ENCODE peak calls at places on chromosome 9, in seven cellular contexts. A is psoas muscle, U is progenitor cell of endocrine pancreas, Q is AG10803, P is HFFc6, X is AG09319, I is cardiac fibroblast. G is an unnamed sample.

GRCh38 chr9:94758844-94759243 is 32.3 kb downstream of the AOPEP start:
- DNase-seq in A (no peak), U (no peak), Q (no peak), P (no peak), X (no peak), I (no peak), G (no peak)

GRCh38 chr9:7782390-7783120 is 17.0 kb downstream of the DMAC1 start:
- DNase-seq in A (no peak), U (no peak), Q (peak), P (no peak), X (no peak), I (no peak), G (no peak)

GRCh38 chr9:91711755-91712591 is 238.1 kb downstream of the ROR2 start:
- DNase-seq in A (no peak), U (no peak), Q (peak), P (no peak), X (no peak), I (peak), G (no peak)

GRCh38 chr9:30609713-30610112 is 1774.7 kb upstream of the ACO1 start:
- DNase-seq in A (no peak), U (no peak), Q (no peak), P (no peak), X (no peak), I (no peak), G (no peak)

GRCh38 chr9:90053027-90053426 is 448.2 kb downstream of the GADD45G start:
- DNase-seq in A (no peak), U (no peak), Q (no peak), P (no peak), X (no peak), I (no peak), G (peak)

GRCh38 chr9:97543568-97543967 is 42.1 kb downstream of the TMOD1 start:
- DNase-seq in A (no peak), U (no peak), Q (no peak), P (no peak), X (no peak), I (no peak), G (no peak)

GRCh38 chr9:115422932-115423440 is 305.0 kb upstream of the TNC start:
- DNase-seq in A (no peak), U (no peak), Q (peak), P (no peak), X (no peak), I (no peak), G (no peak)

GRCh38 chr9:3873818-3874217 is 348.0 kb upstream of the RFX3 start:
- DNase-seq in A (no peak), U (no peak), Q (peak), P (no peak), X (no peak), I (peak), G (no peak)

GRCh38 chr9:88991066-88992030 is at the start of gene S1PR3:
- DNase-seq in A (peak), U (peak), Q (peak), P (no peak), X (no peak), I (peak), G (peak)

GRCh38 chr9:13948037-13948436 is 365.9 kb downstream of the NFIB start:
- DNase-seq in A (no peak), U (no peak), Q (no peak), P (no peak), X (no peak), I (peak), G (no peak)

GRCh38 chr9:734831-735511 is 106.5 kb upstream of the DMRT1 start:
- DNase-seq in A (no peak), U (no peak), Q (peak), P (peak), X (peak), I (peak), G (no peak)

GRCh38 chr9:3807601-3808000 is 281.8 kb upstream of the RFX3 start:
- DNase-seq in A (no peak), U (no peak), Q (peak), P (no peak), X (no peak), I (no peak), G (no peak)

GRCh38 chr9:98154678-98155077 is 35.7 kb upstream of the TRIM14 start:
- DNase-seq in A (no peak), U (no peak), Q (no peak), P (no peak), X (no peak), I (no peak), G (no peak)

GRCh38 chr9:8579661-8580060 is 780.1 kb upstream of the DMAC1 start:
- DNase-seq in A (no peak), U (no peak), Q (no peak), P (no peak), X (no peak), I (no peak), G (no peak)

GRCh38 chr9:132572921-132573320 is 9.5 kb upstream of the BARHL1 start:
- DNase-seq in A (no peak), U (no peak), Q (peak), P (peak), X (no peak), I (peak), G (no peak)

GRCh38 chr9:74800226-74800625 is 87.5 kb downstream of the TRPM6 start:
- DNase-seq in A (no peak), U (no peak), Q (no peak), P (no peak), X (no peak), I (no peak), G (peak)

GRCh38 chr9:38153152-38153909 is 84.3 kb upstream of the SHB start:
- DNase-seq in A (no peak), U (no peak), Q (no peak), P (no peak), X (no peak), I (no peak), G (no peak)

GRCh38 chr9:19104528-19105282 is 2.0 kb upstream of the HAUS6 start:
- DNase-seq in A (no peak), U (no peak), Q (peak), P (no peak), X (no peak), I (no peak), G (no peak)

GRCh38 chr9:124024107-124024506 is 12.5 kb downstream of the LHX2 start:
- DNase-seq in A (no peak), U (no peak), Q (no peak), P (no peak), X (no peak), I (no peak), G (no peak)

DNA sequence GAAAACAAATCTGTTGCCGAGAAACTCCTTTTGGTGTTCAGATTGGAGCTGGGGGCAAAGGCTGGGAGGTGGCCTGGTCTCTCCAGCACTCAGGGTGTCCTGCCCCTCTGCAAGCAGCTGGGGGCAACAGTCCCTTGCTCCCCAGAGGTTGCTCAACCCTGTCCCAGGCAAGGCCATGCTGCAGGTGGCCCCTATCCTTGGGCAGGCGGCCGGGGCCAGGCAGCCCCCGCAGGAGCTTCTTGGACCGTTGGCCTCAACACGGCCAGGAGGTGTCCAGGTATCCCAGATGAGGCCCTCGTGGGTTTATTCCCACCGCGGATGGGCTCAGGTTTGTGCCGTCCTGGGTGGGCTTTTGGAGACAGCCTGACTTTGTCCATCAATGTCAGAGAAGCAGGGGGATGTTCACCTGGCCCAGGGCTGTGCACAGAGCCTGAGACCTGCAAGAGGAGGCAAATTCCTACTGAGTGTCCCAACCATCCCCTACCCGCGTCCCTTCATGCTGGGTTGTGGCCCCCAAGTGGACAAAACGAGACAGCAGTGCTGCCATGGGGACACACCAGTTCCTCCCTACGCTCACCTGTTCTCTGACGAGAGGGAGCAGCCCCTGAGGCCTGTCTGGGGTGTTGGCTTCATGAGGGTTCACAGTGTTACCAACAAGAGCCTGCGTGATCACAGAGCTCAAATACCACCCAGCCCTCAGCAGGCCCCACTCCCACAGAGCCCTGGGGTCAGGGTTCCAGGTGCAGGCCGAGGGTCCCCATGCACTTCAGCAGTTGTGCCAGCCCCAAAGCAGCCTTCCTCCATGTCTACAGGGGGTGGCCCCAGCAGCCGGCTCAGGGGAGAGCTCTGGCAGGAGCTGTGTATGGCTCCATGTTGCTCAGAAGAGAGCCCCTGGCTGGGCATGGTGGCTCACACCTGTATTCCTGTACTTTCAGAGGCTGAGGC is 9.5 kb upstream of the CCDC187 start:
- DNase-seq in A (no peak), U (no peak), Q (no peak), P (no peak), X (no peak), I (no peak), G (no peak)
- TF ChIP-seq CTCF in A (no peak), U (no peak), Q (no peak), P (no peak), X (no peak), I (no peak), G (no peak)

GRCh38 chr9:112537561-112537960 is 50.9 kb downstream of the KIAA1958 start:
- DNase-seq in A (no peak), U (no peak), Q (no peak), P (no peak), X (no peak), I (no peak), G (no peak)
- TF ChIP-seq CTCF in A (no peak), U (no peak), Q (no peak), P (no peak), X (no peak), I (no peak), G (no peak)

DNA sequence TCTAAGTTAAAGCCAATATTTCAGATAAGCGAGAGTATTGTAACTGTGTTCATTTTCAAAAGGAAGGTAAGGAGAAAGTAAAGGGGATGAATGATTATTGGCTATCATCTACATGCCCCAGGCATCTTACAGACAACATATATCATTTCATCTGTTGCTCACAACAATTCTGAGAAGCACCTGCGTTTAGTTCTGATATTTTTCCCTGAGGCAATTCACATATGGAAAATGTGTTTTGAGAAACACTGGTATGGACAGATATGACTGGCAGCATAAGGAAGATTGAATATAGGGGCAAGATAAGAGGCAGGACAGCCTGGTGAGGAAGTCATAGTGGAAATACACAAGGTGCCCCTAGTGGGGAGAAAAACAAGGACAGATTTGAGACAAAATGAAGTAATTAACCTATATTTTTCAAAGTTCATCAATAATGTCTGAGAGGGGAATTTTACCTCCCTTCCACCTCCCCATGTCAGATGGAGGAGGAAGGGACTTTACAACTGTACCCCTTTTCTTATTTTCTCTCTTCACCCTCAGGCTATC is 87.7 kb upstream of the TRIM32 start:
- DNase-seq in A (no peak), U (no peak), Q (no peak), P (no peak), X (no peak), I (no peak), G (no peak)
- TF ChIP-seq CTCF in A (no peak), U (peak), Q (no peak), P (peak), X (no peak), I (peak), G (no peak)

DNA sequence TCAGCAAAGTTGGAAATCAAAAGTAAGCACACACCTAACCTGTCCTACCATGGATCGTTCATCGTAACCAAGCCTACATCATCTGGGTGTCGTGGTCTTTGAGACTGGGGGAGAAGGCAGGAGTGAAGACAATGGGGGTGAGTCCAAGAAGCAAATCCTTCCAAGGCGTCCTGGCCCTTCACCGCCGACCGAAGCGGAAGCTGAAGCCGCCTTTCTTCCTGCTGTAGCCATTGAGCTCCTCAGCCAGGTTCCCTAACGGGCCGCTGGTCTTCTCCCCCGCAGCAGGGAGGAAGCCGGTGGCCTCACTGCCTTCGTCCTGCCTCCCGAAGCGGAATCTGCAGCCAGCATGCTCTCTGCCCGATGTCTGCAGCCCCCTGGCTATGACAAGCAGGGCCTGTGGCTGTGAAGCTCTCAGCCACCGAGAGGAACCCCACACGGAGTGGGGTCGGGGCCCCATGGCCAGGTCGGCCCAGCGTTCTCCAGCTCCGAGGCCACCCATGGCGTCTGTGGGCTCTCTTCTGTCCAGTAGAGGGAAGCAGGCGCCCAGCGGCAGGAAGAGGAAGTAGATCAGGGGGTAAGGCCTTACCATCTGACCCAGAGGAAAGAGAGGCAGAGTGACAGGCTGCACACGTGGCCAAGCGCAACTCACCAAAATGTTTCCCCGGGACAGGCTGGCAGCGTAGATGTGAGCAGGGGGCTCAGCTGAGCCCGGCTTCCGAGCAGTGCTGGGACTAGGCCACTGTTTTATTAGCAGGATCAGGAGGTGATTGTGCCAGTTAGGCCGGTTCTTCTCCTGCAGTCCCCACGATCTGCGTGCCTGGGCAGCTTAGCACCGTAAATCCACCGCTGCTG is 3.1 kb downstream of the QRFP start:
- DNase-seq in A (peak), U (no peak), Q (no peak), P (no peak), X (no peak), I (no peak), G (peak)
- TF ChIP-seq CTCF in A (no peak), U (peak), Q (peak), P (no peak), X (no peak), I (peak), G (peak)

GRCh38 chr9:5870691-5871090 is 20.0 kb upstream of the MLANA start:
- DNase-seq in A (no peak), U (no peak), Q (no peak), P (no peak), X (no peak), I (peak), G (no peak)

GRCh38 chr9:5868235-5868634 is 22.5 kb upstream of the MLANA start:
- DNase-seq in A (no peak), U (no peak), Q (no peak), P (no peak), X (no peak), I (no peak), G (no peak)

GRCh38 chr9:5871785-5872184 is 18.9 kb upstream of the MLANA start:
- DNase-seq in A (no peak), U (no peak), Q (peak), P (no peak), X (no peak), I (peak), G (no peak)

GRCh38 chr9:5870020-5870339 is 20.7 kb upstream of the MLANA start:
- DNase-seq in A (no peak), U (no peak), Q (no peak), P (no peak), X (no peak), I (no peak), G (no peak)

DNA sequence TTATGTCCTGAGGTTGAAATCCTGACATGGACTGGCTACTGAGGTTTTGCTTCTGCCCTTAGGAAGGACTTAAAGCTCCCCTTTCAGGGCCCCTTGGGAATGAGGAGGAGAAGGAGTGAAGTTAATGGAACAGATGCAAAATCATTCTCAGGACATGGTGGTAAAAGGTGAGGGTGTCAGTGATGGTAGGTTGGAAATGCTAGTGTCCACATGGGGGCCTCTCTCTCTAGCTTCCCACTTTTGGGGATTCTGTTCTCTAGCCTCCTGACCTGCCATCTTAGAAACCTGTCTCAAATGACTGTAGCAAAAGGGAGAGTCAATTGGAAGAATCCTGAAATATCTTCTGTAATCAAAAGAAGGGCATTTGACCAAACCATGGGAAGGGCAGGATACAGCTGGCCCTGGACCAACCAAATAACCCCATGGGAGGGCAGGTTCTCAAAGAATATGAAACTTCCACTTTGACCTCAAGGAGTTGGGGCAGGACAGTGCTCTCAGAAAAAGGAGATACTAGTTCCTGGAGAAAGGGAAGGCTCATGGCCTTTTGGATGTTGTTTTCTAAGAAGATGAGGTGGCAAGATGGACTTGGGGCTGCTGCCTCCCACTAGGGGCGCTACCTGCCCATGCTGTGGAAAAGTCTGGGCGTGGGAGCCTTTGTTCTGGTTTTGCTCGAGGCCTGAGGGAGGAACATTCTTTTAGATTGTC is 21.2 kb upstream of the MLANA start:
- DNase-seq in A (no peak), U (no peak), Q (no peak), P (no peak), X (no peak), I (no peak), G (no peak)
- TF ChIP-seq CTCF in A (no peak), U (peak), Q (peak), P (peak), X (no peak), I (peak), G (no peak)

DNA sequence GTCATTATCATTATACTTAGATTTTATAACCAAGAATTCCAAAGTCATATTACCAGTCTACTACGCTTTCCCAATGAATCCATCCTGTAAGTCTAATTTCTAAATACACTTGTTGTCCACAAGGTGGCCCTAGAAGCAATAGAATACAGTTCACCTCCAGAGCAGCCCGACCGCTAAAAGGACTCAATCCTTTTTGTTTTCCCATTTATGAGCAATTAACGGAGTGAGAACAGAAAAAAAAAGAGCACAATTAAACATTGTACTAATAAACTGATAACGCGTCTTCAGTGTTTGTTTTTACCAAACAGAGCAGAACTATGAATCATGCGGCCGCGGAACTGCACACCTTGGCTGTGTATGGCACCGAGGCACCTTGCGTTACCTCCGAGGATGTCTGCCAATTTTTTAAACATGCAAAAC is 160.7 kb upstream of the DAPK1 start:
- DNase-seq in A (no peak), U (no peak), Q (peak), P (peak), X (peak), I (peak), G (no peak)
- TF ChIP-seq CTCF in A (peak), U (peak), Q (peak), P (peak), X (peak), I (peak), G (peak)

DNA sequence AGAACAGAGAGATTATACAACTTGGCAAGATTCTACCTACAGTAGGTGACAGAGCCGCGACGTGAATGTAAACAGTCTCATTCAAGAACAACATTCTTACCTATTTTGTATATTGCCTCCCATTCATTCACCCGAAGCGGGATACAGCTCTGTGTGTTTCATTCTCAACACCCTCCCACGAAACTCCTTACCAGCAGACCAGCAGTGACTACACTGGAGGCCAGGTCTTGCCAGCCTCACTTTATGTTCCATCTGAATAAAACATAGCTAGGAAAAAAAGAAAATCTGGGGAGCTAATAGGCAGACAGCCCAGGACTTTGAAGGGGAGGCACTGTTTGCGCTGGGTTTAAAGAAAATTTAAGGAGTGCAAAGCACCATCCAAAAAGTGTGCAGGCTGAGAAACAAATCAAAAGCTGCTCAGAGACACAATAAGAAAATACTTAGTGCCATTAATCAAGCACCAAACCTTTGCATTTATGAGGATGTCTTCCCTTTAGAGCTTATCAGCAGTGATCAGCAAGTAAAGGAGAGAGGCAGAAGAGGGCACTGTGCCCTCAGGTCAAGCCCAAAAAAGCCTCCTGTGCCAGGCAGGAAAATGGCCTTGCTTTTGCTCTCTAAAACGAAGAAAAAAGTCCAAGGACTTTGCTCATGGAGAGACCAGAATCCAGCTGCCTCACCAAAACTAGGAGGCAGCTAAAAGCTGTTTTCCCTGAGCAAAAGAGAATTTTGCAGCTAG is 295.2 kb downstream of the BNC2 start:
- DNase-seq in A (no peak), U (no peak), Q (no peak), P (no peak), X (peak), I (peak), G (no peak)
- TF ChIP-seq CTCF in A (peak), U (no peak), Q (no peak), P (peak), X (peak), I (no peak), G (no peak)

GRCh38 chr9:118829334-118829733 is 539.9 kb downstream of the BRINP1 start:
- DNase-seq in A (no peak), U (no peak), Q (peak), P (no peak), X (no peak), I (no peak), G (no peak)
- TF ChIP-seq CTCF in A (peak), U (peak), Q (peak), P (peak), X (peak), I (no peak), G (peak)

G was measured in nephron progenitor cell.